ENCODE peak calls at places on chromosomes 13 and 19, in seven cellular contexts. I is cardiac fibroblast, T is hepatocyte, U is fibroblast of mammary gland, V is A549, E is heart right ventricle, S is thoracic aorta. Q is an unnamed sample.

GRCh38 chr19:1268392-1269064 is 604 bp upstream of the CIRBP start:
- DNase-seq in E (peak), T (no peak), U (no peak), S (no peak), I (no peak), V (no peak), Q (no peak)

GRCh38 chr19:329876-330275 is 14.7 kb downstream of the MIER2 start:
- DNase-seq in I (no peak), V (no peak), E (no peak), S (no peak), T (no peak), U (no peak), Q (no peak)

GRCh38 chr13:20461860-20462532 is 63.7 kb downstream of the CRYL1 start:
- DNase-seq in S (no peak), V (no peak), T (no peak), E (peak), U (no peak), I (peak), Q (no peak)

GRCh38 chr13:75633285-75633684 is 2.8 kb upstream of the LMO7 start:
- DNase-seq in I (peak), T (no peak), E (no peak), V (no peak), U (peak), S (no peak), Q (no peak)

GRCh38 chr13:96075953-96076543 is 13.9 kb upstream of the HS6ST3 start:
- DNase-seq in V (no peak), I (peak), S (no peak), T (peak), U (peak), E (no peak), Q (no peak)

GRCh38 chr13:111354789-111355188 is 34.3 kb downstream of the TEX29 start:
- DNase-seq in V (no peak), I (no peak), U (no peak), E (no peak), S (no peak), T (no peak), Q (no peak)

GRCh38 chr13:101875717-101876393 is 423.4 kb downstream of the ITGBL1 start:
- DNase-seq in T (peak), U (peak), S (no peak), V (peak), E (no peak), I (peak), Q (no peak)

GRCh38 chr13:98301721-98302120 is 124.7 kb upstream of the RNF113B start:
- DNase-seq in S (no peak), U (no peak), E (no peak), T (peak), I (no peak), V (no peak), Q (peak)

GRCh38 chr19:38958301-38958700 is 17.2 kb downstream of the FBXO17 start:
- DNase-seq in I (no peak), S (no peak), V (no peak), U (no peak), T (no peak), E (no peak), Q (no peak)

GRCh38 chr13:26941345-26942174 is 181.0 kb upstream of the GPR12 start:
- DNase-seq in U (peak), S (no peak), I (peak), V (no peak), T (peak), E (no peak), Q (no peak)

GRCh38 chr19:33780746-33781145 is 15.9 kb upstream of the KCTD15 start:
- DNase-seq in E (no peak), I (peak), T (no peak), U (no peak), V (no peak), S (no peak), Q (no peak)

GRCh38 chr19:46040952-46041500 is at the start of gene IGFL4:
- DNase-seq in U (no peak), S (no peak), T (peak), E (no peak), I (no peak), V (peak), Q (peak)

GRCh38 chr19:42054205-42054604 is 15.8 kb downstream of the GRIK5 start:
- DNase-seq in V (no peak), E (no peak), S (no peak), I (no peak), T (no peak), U (no peak), Q (no peak)

GRCh38 chr19:21326169-21326568 is 3.0 kb downstream of the ZNF708 start:
- DNase-seq in V (no peak), U (no peak), I (no peak), T (no peak), S (no peak), E (no peak), Q (no peak)
- H3K4me3 ChIP-seq in V (no peak), U (no peak), I (no peak), T (no peak), S (no peak), E (no peak), Q (no peak)

GRCh38 chr19:53809518-53810186 is 14.5 kb downstream of the NLRP12 start:
- DNase-seq in I (no peak), E (no peak), S (no peak), U (no peak), V (peak), T (no peak), Q (no peak)

GRCh38 chr19:53813996-53814395 is 10.1 kb downstream of the NLRP12 start:
- DNase-seq in S (no peak), E (no peak), I (no peak), V (no peak), U (peak), T (no peak), Q (no peak)

GRCh38 chr19:53810187-53810546 is 13.9 kb downstream of the NLRP12 start:
- DNase-seq in V (no peak), U (no peak), T (no peak), E (no peak), S (no peak), I (no peak), Q (no peak)

GRCh38 chr19:53810891-53811290 is 13.2 kb downstream of the NLRP12 start:
- DNase-seq in I (no peak), S (no peak), U (no peak), T (no peak), V (no peak), E (no peak), Q (no peak)

GRCh38 chr19:53812335-53812734 is 11.8 kb downstream of the NLRP12 start:
- DNase-seq in V (peak), T (no peak), I (no peak), S (no peak), E (no peak), U (no peak), Q (no peak)
- TF ChIP-seq CTCF in V (peak), T (peak), I (peak), S (no peak), E (no peak), U (peak), Q (no peak)

GRCh38 chr19:21434516-21434915 is 37.6 kb downstream of the ZNF493 start:
- DNase-seq in E (no peak), S (no peak), T (no peak), I (no peak), V (no peak), U (no peak), Q (no peak)

GRCh38 chr19:21434967-21435544 is 38.1 kb downstream of the ZNF493 start:
- DNase-seq in T (no peak), U (no peak), V (no peak), E (no peak), S (no peak), I (no peak), Q (peak)

GRCh38 chr19:21440321-21440720 is 43.4 kb downstream of the ZNF493 start:
- DNase-seq in E (no peak), T (no peak), V (no peak), S (no peak), I (no peak), U (no peak), Q (no peak)

GRCh38 chr19:21439372-21439771 is 42.4 kb downstream of the ZNF493 start:
- DNase-seq in U (no peak), S (no peak), E (no peak), I (no peak), T (peak), V (no peak), Q (peak)
- H3K4me3 ChIP-seq in U (no peak), S (peak), E (peak), I (no peak), T (no peak), V (no peak), Q (peak)

DNA sequence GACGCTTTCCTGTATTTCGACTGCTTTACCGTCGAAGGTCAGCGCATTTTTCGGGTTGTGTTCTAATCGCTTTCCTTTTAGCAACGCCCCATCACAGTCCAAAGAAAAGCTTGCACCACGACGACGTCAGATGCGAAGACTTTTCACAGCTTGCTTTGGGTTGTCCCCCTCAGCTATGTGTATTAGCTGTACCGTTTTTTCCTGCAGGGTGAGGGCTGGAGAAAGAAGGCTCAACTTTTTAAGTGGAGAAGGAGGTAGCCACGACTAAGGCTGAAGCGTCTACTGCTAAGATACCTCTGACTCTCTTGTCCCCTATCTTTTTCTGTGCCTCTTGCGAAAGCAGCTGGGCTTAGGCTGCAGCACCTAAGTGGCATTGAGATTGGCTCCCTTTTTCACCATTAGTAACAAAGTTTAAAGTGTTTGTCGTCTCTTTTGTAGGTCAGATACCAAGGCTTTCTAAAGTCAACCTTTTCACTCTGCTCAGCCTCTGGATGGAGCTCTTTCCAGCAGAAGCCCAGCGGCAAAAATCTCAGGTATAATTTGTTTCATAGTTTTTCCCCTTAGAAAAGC is 793 bp downstream of the CDADC1 start:
- DNase-seq in T (peak), I (peak), U (peak), V (no peak), S (no peak), E (no peak), Q (no peak)
- TF ChIP-seq CTCF in T (peak), I (no peak), U (peak), V (no peak), S (no peak), E (no peak), Q (peak)

DNA sequence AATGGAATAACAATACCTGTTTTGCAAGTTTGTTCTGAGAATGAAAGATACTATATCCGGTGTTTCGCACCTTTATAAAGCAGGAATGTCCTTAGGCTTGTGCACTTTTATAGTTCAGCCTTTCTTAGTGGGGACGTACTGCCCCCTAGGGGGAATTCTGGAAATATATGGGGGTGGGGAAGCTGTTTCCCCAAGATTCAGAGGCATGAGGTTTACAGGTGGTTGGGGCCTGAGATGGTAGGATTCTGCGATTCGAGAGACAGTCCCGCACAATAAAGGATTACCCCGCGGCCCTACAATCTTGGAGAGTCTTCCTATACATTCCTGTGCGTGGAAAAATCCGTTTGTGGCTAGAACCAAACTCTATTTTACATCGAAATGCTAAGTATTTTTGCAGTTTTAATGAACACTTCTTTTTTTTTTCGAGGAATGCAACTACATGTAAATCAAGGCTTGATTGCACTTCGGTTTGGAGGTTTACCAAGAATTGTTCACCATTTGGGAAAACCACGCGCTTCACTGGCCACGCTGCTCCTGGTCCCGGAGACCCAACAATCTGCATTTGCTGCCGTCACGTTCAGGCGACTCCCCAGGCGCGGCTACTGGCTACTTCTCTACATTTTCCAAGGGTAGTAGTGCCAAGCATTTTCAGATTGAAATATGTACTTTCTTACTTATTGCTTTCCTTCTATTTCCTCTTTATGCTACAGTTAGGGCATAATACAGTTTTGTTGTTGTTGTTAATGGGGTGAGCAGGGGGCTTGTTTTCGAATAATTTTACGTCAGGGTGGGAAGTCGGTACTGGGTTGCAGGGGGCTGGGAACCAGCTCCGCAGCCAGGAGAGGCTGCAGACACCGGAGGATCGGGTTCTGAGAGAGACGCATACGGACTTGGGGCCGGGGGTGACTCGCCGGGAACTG is 830 bp downstream of the NEK5 start:
- DNase-seq in E (peak), U (peak), S (no peak), T (peak), I (peak), V (peak), Q (peak)
- H3K4me3 ChIP-seq in E (peak), U (peak), S (peak), T (peak), I (peak), V (peak), Q (peak)

GRCh38 chr13:94427313-94427712 is 52.2 kb downstream of the DCT start:
- DNase-seq in I (no peak), U (no peak), E (no peak), T (no peak), S (no peak), V (no peak), Q (no peak)
- TF ChIP-seq CTCF in I (no peak), U (no peak), E (no peak), T (no peak), S (no peak), V (no peak), Q (no peak)